ENCODE peak calls at places on chromosomes 12 and 14, in six cellular contexts. P, B, N, U, F and D are unnamed samples.

GRCh38 chr14:29755311-29756052 is 172.2 kb downstream of the PRKD1 start:
- DNase-seq in P (no peak), B (no peak), N (no peak), U (no peak), F (no peak), D (no peak)

GRCh38 chr14:93994919-93995682 is 2.0 kb upstream of the CCDC197 start:
- DNase-seq in P (no peak), B (peak; percentile 91), N (no peak), U (no peak), F (no peak), D (no peak)

GRCh38 chr12:61654698-61655097 is 605.5 kb upstream of the USP15 start:
- DNase-seq in P (no peak), B (no peak), N (no peak), U (no peak), F (no peak), D (peak; percentile 22)

GRCh38 chr14:61102549-61103466 is 121.8 kb downstream of the SLC38A6 start:
- DNase-seq in P (no peak), B (no peak), N (no peak), U (no peak), F (no peak), D (no peak)

GRCh38 chr12:39123580-39123979 is 218.2 kb upstream of the CPNE8 start:
- DNase-seq in P (no peak), B (no peak), N (no peak), U (no peak), F (no peak), D (no peak)

GRCh38 chr12:93786669-93787397 is 109.7 kb downstream of the CRADD start:
- DNase-seq in P (no peak), B (no peak), N (no peak), U (no peak), F (no peak), D (no peak)

GRCh38 chr12:1716215-1716862 is 25.5 kb downstream of the ADIPOR2 start:
- DNase-seq in P (no peak), B (no peak), N (no peak), U (no peak), F (no peak), D (no peak)

GRCh38 chr12:64595863-64596793 is 14.2 kb upstream of the RASSF3 start:
- DNase-seq in P (no peak), B (no peak), N (no peak), U (no peak), F (no peak), D (no peak)

GRCh38 chr14:100308112-100308792 is 2.0 kb upstream of the SLC25A29 start:
- DNase-seq in P (no peak), B (no peak), N (no peak), U (no peak), F (no peak), D (no peak)

GRCh38 chr14:24665440-24665991 is 31.5 kb upstream of the GZMB start:
- DNase-seq in P (no peak), B (no peak), N (no peak), U (no peak), F (no peak), D (no peak)

GRCh38 chr12:3107071-3107583 is 29.9 kb downstream of the TSPAN9 start:
- DNase-seq in P (no peak), B (no peak), N (peak; percentile 40), U (no peak), F (no peak), D (no peak)

GRCh38 chr12:20631711-20632110 is 63.4 kb upstream of the SLCO1C1 start:
- DNase-seq in P (no peak), B (no peak), N (no peak), U (no peak), F (peak; percentile 37), D (no peak)

GRCh38 chr12:32988982-32989381 is 92.4 kb upstream of the PKP2 start:
- DNase-seq in P (no peak), B (no peak), N (no peak), U (no peak), F (no peak), D (no peak)

GRCh38 chr12:107225626-107226025 is 132.3 kb upstream of the CRY1 start:
- DNase-seq in P (no peak), B (no peak), N (no peak), U (no peak), F (no peak), D (no peak)

GRCh38 chr14:93114068-93114710 is 1.5 kb downstream of the ITPK1 start:
- DNase-seq in P (no peak), B (no peak), N (no peak), U (no peak), F (no peak), D (peak; percentile 11)

GRCh38 chr14:93343797-93344196 is 3.2 kb upstream of the COX8C start:
- DNase-seq in P (no peak), B (no peak), N (no peak), U (no peak), F (no peak), D (no peak)

GRCh38 chr12:93403988-93404803 is 26.5 kb downstream of the NUDT4 start:
- DNase-seq in P (no peak), B (no peak), N (no peak), U (no peak), F (no peak), D (peak; percentile 40)

GRCh38 chr14:91373591-91374245 is 43.9 kb downstream of the CCDC88C start:
- DNase-seq in P (no peak), B (no peak), N (no peak), U (no peak), F (no peak), D (no peak)

GRCh38 chr12:40105265-40105514 is 691 bp downstream of the SLC2A13 start:
- DNase-seq in P (peak; percentile 73), B (peak; percentile 63), N (no peak), U (no peak), F (no peak), D (no peak)

GRCh38 chr12:93662961-93663728 is 14.0 kb upstream of the CRADD start:
- DNase-seq in P (no peak), B (no peak), N (no peak), U (no peak), F (no peak), D (peak; percentile 29)

GRCh38 chr12:70796989-70797388 is 123.5 kb downstream of the PTPRR start:
- DNase-seq in P (no peak), B (no peak), N (no peak), U (no peak), F (no peak), D (no peak)

GRCh38 chr12:127284870-127285431 is 982.0 kb upstream of the TMEM132C start:
- DNase-seq in P (no peak), B (peak; percentile 23), N (no peak), U (no peak), F (peak; percentile 89), D (no peak)

GRCh38 chr12:52050116-52050770 is 999 bp upstream of the NR4A1 start:
- DNase-seq in P (peak; percentile 83), B (no peak), N (no peak), U (no peak), F (no peak), D (peak; percentile 44)

GRCh38 chr12:132189378-132190011 is 45.2 kb downstream of the NOC4L start:
- DNase-seq in P (peak; percentile 93), B (peak; percentile 96), N (peak; percentile 92), U (peak; percentile 82), F (peak; percentile 33), D (peak; percentile 73)

GRCh38 chr12:2673966-2674810 is 120.6 kb upstream of the FKBP4 start:
- DNase-seq in P (no peak), B (no peak), N (no peak), U (no peak), F (no peak), D (peak; percentile 20)

GRCh38 chr12:3453947-3454675 is 36.9 kb upstream of the PRMT8 start:
- DNase-seq in P (no peak), B (no peak), N (no peak), U (no peak), F (peak; percentile 33), D (no peak)

GRCh38 chr14:76154539-76155126 is 2.9 kb downstream of the GPATCH2L start:
- DNase-seq in P (no peak), B (no peak), N (no peak), U (no peak), F (no peak), D (no peak)

GRCh38 chr14:52077261-52077984 is 8.6 kb upstream of the NID2 start:
- DNase-seq in P (no peak), B (no peak), N (no peak), U (no peak), F (no peak), D (no peak)

GRCh38 chr14:98864211-98864610 is 407.8 kb downstream of the BCL11B start:
- DNase-seq in P (no peak), B (no peak), N (no peak), U (no peak), F (no peak), D (no peak)

GRCh38 chr14:30214456-30215090 is 286.9 kb upstream of the PRKD1 start:
- DNase-seq in P (no peak), B (peak; percentile 19), N (peak; percentile 48), U (no peak), F (no peak), D (peak; percentile 0)

GRCh38 chr12:21713138-21713537 is 55.5 kb upstream of the LDHB start:
- DNase-seq in P (no peak), B (no peak), N (no peak), U (no peak), F (no peak), D (no peak)

GRCh38 chr14:95460647-95461478 is 55.6 kb downstream of the SYNE3 start:
- DNase-seq in P (no peak), B (no peak), N (no peak), U (no peak), F (no peak), D (peak; percentile 85)

GRCh38 chr12:122243965-122244364 is 18.1 kb upstream of the DIABLO start:
- DNase-seq in P (no peak), B (no peak), N (no peak), U (no peak), F (no peak), D (no peak)

GRCh38 chr12:43968736-43969135 is 132.9 kb downstream of the TMEM117 start:
- DNase-seq in P (no peak), B (no peak), N (no peak), U (no peak), F (no peak), D (no peak)

GRCh38 chr12:95641299-95641947 is 90.1 kb upstream of the USP44 start:
- DNase-seq in P (no peak), B (no peak), N (no peak), U (no peak), F (no peak), D (no peak)

GRCh38 chr12:109275173-109275572 is 33.9 kb downstream of the FOXN4 start:
- DNase-seq in P (no peak), B (no peak), N (no peak), U (no peak), F (no peak), D (no peak)

GRCh38 chr12:94994312-94994711 is 9.2 kb downstream of the NDUFA12 start:
- DNase-seq in P (no peak), B (peak; percentile 50), N (no peak), U (no peak), F (peak; percentile 23), D (no peak)